ENCODE peak calls at places on chromosomes 16 and 17, in six cellular contexts. One of them, this sample, is unnamed.

GRCh38 chr17:65055708-65056638 is 567 bp downstream of the GNA13 start:
- DNase-seq in GM12878: no peak
- DNase-seq in astrocyte of the cerebellum: peak
- DNase-seq in keratinocyte: no peak
- DNase-seq in activated CD8-positive, alpha-beta T cell treated with anti-CD3 and anti-CD28 coated beads for 36 hours: peak
- DNase-seq in nephron progenitor cell: peak
- DNase-seq in this sample: peak

GRCh38 chr17:79654960-79655382 is 44.1 kb upstream of the RBFOX3 start:
- DNase-seq in keratinocyte: no peak
- DNase-seq in activated CD8-positive, alpha-beta T cell treated with anti-CD3 and anti-CD28 coated beads for 36 hours: no peak
- DNase-seq in nephron progenitor cell: no peak
- DNase-seq in GM12878: no peak
- DNase-seq in astrocyte of the cerebellum: no peak
- DNase-seq in this sample: no peak

GRCh38 chr17:5758651-5759050 is 174.3 kb upstream of the NLRP1 start:
- DNase-seq in keratinocyte: no peak
- DNase-seq in astrocyte of the cerebellum: no peak
- DNase-seq in activated CD8-positive, alpha-beta T cell treated with anti-CD3 and anti-CD28 coated beads for 36 hours: peak
- DNase-seq in nephron progenitor cell: no peak
- DNase-seq in GM12878: peak
- DNase-seq in this sample: no peak

GRCh38 chr16:23521037-23521743 is 10.9 kb upstream of the GGA2 start:
- DNase-seq in nephron progenitor cell: no peak
- DNase-seq in GM12878: no peak
- DNase-seq in activated CD8-positive, alpha-beta T cell treated with anti-CD3 and anti-CD28 coated beads for 36 hours: no peak
- DNase-seq in astrocyte of the cerebellum: no peak
- DNase-seq in keratinocyte: no peak
- DNase-seq in this sample: no peak

GRCh38 chr17:1710807-1711553 is 803 bp upstream of the TLCD2 start:
- DNase-seq in GM12878: no peak
- DNase-seq in keratinocyte: no peak
- DNase-seq in activated CD8-positive, alpha-beta T cell treated with anti-CD3 and anti-CD28 coated beads for 36 hours: no peak
- DNase-seq in nephron progenitor cell: no peak
- DNase-seq in astrocyte of the cerebellum: no peak
- DNase-seq in this sample: no peak

GRCh38 chr16:15665107-15665506 is 15.1 kb downstream of the NDE1 start:
- DNase-seq in astrocyte of the cerebellum: no peak
- DNase-seq in activated CD8-positive, alpha-beta T cell treated with anti-CD3 and anti-CD28 coated beads for 36 hours: no peak
- DNase-seq in nephron progenitor cell: no peak
- DNase-seq in keratinocyte: no peak
- DNase-seq in GM12878: no peak
- DNase-seq in this sample: no peak

GRCh38 chr16:58422809-58423208 is 30.5 kb downstream of the GINS3 start:
- DNase-seq in nephron progenitor cell: no peak
- DNase-seq in GM12878: no peak
- DNase-seq in keratinocyte: no peak
- DNase-seq in astrocyte of the cerebellum: no peak
- DNase-seq in activated CD8-positive, alpha-beta T cell treated with anti-CD3 and anti-CD28 coated beads for 36 hours: no peak
- DNase-seq in this sample: no peak

GRCh38 chr17:82160081-82160480 is 52.6 kb downstream of the CCDC57 start:
- DNase-seq in GM12878: no peak
- DNase-seq in keratinocyte: peak
- DNase-seq in astrocyte of the cerebellum: no peak
- DNase-seq in activated CD8-positive, alpha-beta T cell treated with anti-CD3 and anti-CD28 coated beads for 36 hours: no peak
- DNase-seq in nephron progenitor cell: no peak
- DNase-seq in this sample: no peak

GRCh38 chr16:82533161-82533560 is 93.6 kb upstream of the CDH13 start:
- DNase-seq in activated CD8-positive, alpha-beta T cell treated with anti-CD3 and anti-CD28 coated beads for 36 hours: no peak
- DNase-seq in astrocyte of the cerebellum: no peak
- DNase-seq in nephron progenitor cell: no peak
- DNase-seq in keratinocyte: no peak
- DNase-seq in GM12878: no peak
- DNase-seq in this sample: no peak

GRCh38 chr17:63497708-63498483 is 21.0 kb downstream of the ACE start:
- DNase-seq in keratinocyte: no peak
- DNase-seq in astrocyte of the cerebellum: no peak
- DNase-seq in GM12878: no peak
- DNase-seq in nephron progenitor cell: peak
- DNase-seq in activated CD8-positive, alpha-beta T cell treated with anti-CD3 and anti-CD28 coated beads for 36 hours: peak
- DNase-seq in this sample: no peak

GRCh38 chr16:76338472-76338871 is 61.3 kb downstream of the CNTNAP4 start:
- DNase-seq in nephron progenitor cell: no peak
- DNase-seq in activated CD8-positive, alpha-beta T cell treated with anti-CD3 and anti-CD28 coated beads for 36 hours: no peak
- DNase-seq in GM12878: no peak
- DNase-seq in keratinocyte: no peak
- DNase-seq in astrocyte of the cerebellum: no peak
- DNase-seq in this sample: no peak

GRCh38 chr16:1375298-1375640 is 23.5 kb downstream of the GNPTG start:
- DNase-seq in astrocyte of the cerebellum: no peak
- DNase-seq in GM12878: no peak
- DNase-seq in nephron progenitor cell: no peak
- DNase-seq in activated CD8-positive, alpha-beta T cell treated with anti-CD3 and anti-CD28 coated beads for 36 hours: no peak
- DNase-seq in keratinocyte: no peak
- DNase-seq in this sample: no peak

DNA sequence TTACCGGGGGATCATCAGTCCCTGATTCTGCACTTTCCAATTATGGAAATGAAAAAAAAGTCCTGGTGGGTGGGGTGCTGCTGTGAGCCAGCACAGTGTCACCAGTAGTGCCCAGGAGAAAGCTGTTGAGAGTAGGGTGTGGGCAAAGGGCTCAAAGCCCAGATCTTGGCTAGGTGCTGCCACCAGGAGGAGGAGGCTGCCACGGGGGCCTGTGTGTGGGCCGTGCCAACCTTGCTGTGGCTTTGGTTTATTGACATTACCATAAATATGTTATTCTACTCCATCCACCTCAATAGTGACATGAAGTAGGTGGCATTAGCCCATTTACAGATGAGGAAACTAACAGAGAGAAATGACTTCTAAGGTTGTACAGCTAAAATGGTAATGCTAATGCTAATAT is 6.7 kb upstream of the PRPSAP2 start:
- DNase-seq in activated CD8-positive, alpha-beta T cell treated with anti-CD3 and anti-CD28 coated beads for 36 hours: no peak
- DNase-seq in nephron progenitor cell: no peak
- DNase-seq in astrocyte of the cerebellum: no peak
- DNase-seq in keratinocyte: no peak
- DNase-seq in GM12878: no peak
- DNase-seq in this sample: no peak
- TF ChIP-seq CTCF in activated CD8-positive, alpha-beta T cell treated with anti-CD3 and anti-CD28 coated beads for 36 hours: no peak
- TF ChIP-seq CTCF in nephron progenitor cell: no peak
- TF ChIP-seq CTCF in astrocyte of the cerebellum: no peak
- TF ChIP-seq CTCF in keratinocyte: no peak
- TF ChIP-seq CTCF in GM12878: no peak
- TF ChIP-seq CTCF in this sample: no peak

DNA sequence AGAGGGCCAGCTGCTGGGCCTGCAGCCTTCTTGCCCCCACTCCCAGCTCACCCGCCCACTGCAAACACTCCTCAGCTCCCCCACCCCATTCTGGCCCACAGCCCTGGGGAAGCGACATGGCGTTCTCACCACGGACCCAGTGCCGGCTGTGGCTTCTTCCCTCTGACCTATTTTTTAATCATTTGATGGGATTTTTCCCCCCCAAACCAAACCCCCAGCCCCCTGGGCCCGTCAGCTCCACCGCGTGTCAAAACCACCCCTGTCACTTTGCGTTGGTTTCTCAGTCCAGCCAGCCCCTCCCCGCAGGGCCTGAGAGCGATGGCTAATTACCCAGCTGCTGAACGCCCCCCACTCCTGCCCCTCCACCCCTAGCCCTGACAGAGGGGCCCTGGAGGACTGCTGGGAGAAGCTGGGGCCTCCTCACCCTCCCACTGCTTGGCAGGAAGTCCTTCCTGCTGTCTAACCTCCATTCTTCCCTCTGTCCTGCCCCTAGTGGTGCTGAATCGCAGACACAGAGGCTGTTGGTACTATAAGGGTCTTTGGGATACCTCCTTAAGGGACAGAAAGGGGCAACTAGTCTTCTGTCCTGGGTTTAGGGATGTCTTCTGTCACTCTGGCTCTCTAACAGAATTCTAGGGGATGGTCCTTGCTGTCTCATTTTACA is 7.5 kb upstream of the TBX21 start:
- DNase-seq in activated CD8-positive, alpha-beta T cell treated with anti-CD3 and anti-CD28 coated beads for 36 hours: peak
- DNase-seq in astrocyte of the cerebellum: no peak
- DNase-seq in keratinocyte: no peak
- DNase-seq in nephron progenitor cell: no peak
- DNase-seq in GM12878: no peak
- DNase-seq in this sample: no peak
- TF ChIP-seq CTCF in activated CD8-positive, alpha-beta T cell treated with anti-CD3 and anti-CD28 coated beads for 36 hours: peak
- TF ChIP-seq CTCF in astrocyte of the cerebellum: no peak
- TF ChIP-seq CTCF in keratinocyte: no peak
- TF ChIP-seq CTCF in nephron progenitor cell: no peak
- TF ChIP-seq CTCF in GM12878: peak
- TF ChIP-seq CTCF in this sample: no peak

GRCh38 chr17:60229189-60229802 is 79.5 kb downstream of the CA4 start:
- DNase-seq in keratinocyte: no peak
- DNase-seq in GM12878: no peak
- DNase-seq in activated CD8-positive, alpha-beta T cell treated with anti-CD3 and anti-CD28 coated beads for 36 hours: no peak
- DNase-seq in astrocyte of the cerebellum: no peak
- DNase-seq in nephron progenitor cell: no peak
- DNase-seq in this sample: no peak

GRCh38 chr17:60231691-60232090 is 81.9 kb downstream of the CA4 start:
- DNase-seq in activated CD8-positive, alpha-beta T cell treated with anti-CD3 and anti-CD28 coated beads for 36 hours: no peak
- DNase-seq in astrocyte of the cerebellum: peak
- DNase-seq in nephron progenitor cell: no peak
- DNase-seq in GM12878: no peak
- DNase-seq in keratinocyte: no peak
- DNase-seq in this sample: no peak

GRCh38 chr17:60230358-60230757 is 80.6 kb downstream of the CA4 start:
- DNase-seq in astrocyte of the cerebellum: no peak
- DNase-seq in keratinocyte: no peak
- DNase-seq in activated CD8-positive, alpha-beta T cell treated with anti-CD3 and anti-CD28 coated beads for 36 hours: no peak
- DNase-seq in GM12878: no peak
- DNase-seq in nephron progenitor cell: no peak
- DNase-seq in this sample: no peak

DNA sequence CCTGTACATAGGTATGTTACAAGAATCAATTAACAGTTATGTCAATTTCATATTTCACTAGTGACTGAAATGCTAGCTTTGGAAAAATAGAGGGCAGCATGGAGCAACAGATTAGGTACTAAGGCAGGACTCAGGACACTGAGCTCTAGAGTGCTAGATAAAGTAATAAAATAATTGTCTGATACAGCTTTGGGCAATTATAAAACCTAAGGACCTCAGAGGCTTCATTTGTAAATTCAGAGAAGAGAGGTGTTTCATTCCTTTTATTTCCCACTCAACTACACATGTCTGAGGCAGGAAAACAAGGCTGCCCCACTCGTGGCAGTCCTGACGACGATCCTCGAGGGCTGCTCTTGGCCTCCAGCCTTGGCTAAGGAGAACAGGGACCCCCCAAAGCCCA is 81.5 kb downstream of the CA4 start:
- DNase-seq in keratinocyte: no peak
- DNase-seq in astrocyte of the cerebellum: peak
- DNase-seq in activated CD8-positive, alpha-beta T cell treated with anti-CD3 and anti-CD28 coated beads for 36 hours: no peak
- DNase-seq in GM12878: no peak
- DNase-seq in nephron progenitor cell: no peak
- DNase-seq in this sample: peak
- TF ChIP-seq CTCF in keratinocyte: peak
- TF ChIP-seq CTCF in astrocyte of the cerebellum: peak
- TF ChIP-seq CTCF in activated CD8-positive, alpha-beta T cell treated with anti-CD3 and anti-CD28 coated beads for 36 hours: peak
- TF ChIP-seq CTCF in GM12878: peak
- TF ChIP-seq CTCF in nephron progenitor cell: peak
- TF ChIP-seq CTCF in this sample: peak

GRCh38 chr17:83177611-83178532 is 98.5 kb downstream of the METRNL start:
- DNase-seq in activated CD8-positive, alpha-beta T cell treated with anti-CD3 and anti-CD28 coated beads for 36 hours: no peak
- DNase-seq in keratinocyte: no peak
- DNase-seq in nephron progenitor cell: peak
- DNase-seq in GM12878: no peak
- DNase-seq in astrocyte of the cerebellum: no peak
- DNase-seq in this sample: no peak
- TF ChIP-seq CTCF in activated CD8-positive, alpha-beta T cell treated with anti-CD3 and anti-CD28 coated beads for 36 hours: no peak
- TF ChIP-seq CTCF in keratinocyte: no peak
- TF ChIP-seq CTCF in nephron progenitor cell: no peak
- TF ChIP-seq CTCF in GM12878: no peak
- TF ChIP-seq CTCF in astrocyte of the cerebellum: no peak
- TF ChIP-seq CTCF in this sample: no peak

GRCh38 chr16:51359141-51359960 is 208.3 kb upstream of the SALL1 start:
- DNase-seq in GM12878: no peak
- DNase-seq in nephron progenitor cell: peak
- DNase-seq in keratinocyte: no peak
- DNase-seq in activated CD8-positive, alpha-beta T cell treated with anti-CD3 and anti-CD28 coated beads for 36 hours: no peak
- DNase-seq in astrocyte of the cerebellum: peak
- DNase-seq in this sample: no peak

GRCh38 chr16:51357839-51358238 is 206.8 kb upstream of the SALL1 start:
- DNase-seq in astrocyte of the cerebellum: no peak
- DNase-seq in activated CD8-positive, alpha-beta T cell treated with anti-CD3 and anti-CD28 coated beads for 36 hours: no peak
- DNase-seq in GM12878: no peak
- DNase-seq in nephron progenitor cell: no peak
- DNase-seq in keratinocyte: no peak
- DNase-seq in this sample: no peak

GRCh38 chr16:51355871-51356270 is 204.8 kb upstream of the SALL1 start:
- DNase-seq in activated CD8-positive, alpha-beta T cell treated with anti-CD3 and anti-CD28 coated beads for 36 hours: no peak
- DNase-seq in astrocyte of the cerebellum: no peak
- DNase-seq in keratinocyte: no peak
- DNase-seq in GM12878: no peak
- DNase-seq in nephron progenitor cell: no peak
- DNase-seq in this sample: no peak

GRCh38 chr16:51353055-51353454 is 202.0 kb upstream of the SALL1 start:
- DNase-seq in activated CD8-positive, alpha-beta T cell treated with anti-CD3 and anti-CD28 coated beads for 36 hours: no peak
- DNase-seq in GM12878: no peak
- DNase-seq in keratinocyte: no peak
- DNase-seq in astrocyte of the cerebellum: no peak
- DNase-seq in nephron progenitor cell: no peak
- DNase-seq in this sample: no peak

DNA sequence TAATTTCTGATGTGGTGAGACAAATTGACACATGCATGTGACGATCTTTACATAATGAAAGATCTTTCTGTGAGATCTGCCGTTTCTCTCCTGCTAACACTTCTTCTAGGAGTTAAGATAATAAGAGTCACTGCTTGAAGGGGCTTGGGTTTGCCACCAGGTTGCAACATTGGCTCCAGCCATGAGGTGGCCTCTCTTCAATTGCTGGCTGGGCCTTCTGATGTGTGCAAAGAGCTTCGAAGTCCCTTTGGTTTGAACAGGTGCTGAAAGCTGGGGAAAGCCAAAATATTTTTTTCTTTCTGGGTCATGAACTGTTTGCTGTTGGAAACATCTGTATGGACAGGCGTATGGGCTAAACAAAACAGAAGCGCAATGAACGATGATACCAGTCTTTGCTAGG is 204.1 kb upstream of the SALL1 start:
- DNase-seq in GM12878: no peak
- DNase-seq in nephron progenitor cell: no peak
- DNase-seq in astrocyte of the cerebellum: no peak
- DNase-seq in activated CD8-positive, alpha-beta T cell treated with anti-CD3 and anti-CD28 coated beads for 36 hours: no peak
- DNase-seq in keratinocyte: no peak
- DNase-seq in this sample: no peak
- TF ChIP-seq CTCF in GM12878: no peak
- TF ChIP-seq CTCF in nephron progenitor cell: no peak
- TF ChIP-seq CTCF in astrocyte of the cerebellum: no peak
- TF ChIP-seq CTCF in activated CD8-positive, alpha-beta T cell treated with anti-CD3 and anti-CD28 coated beads for 36 hours: no peak
- TF ChIP-seq CTCF in keratinocyte: no peak
- TF ChIP-seq CTCF in this sample: no peak

This sample was measured in GM10248.